ENCODE peak calls at places on chromosomes 6 and 20, in four cellular contexts. F, I, Q and R are unnamed samples. For H3K27me3, the result is how much of the 10 kb centered on the place peaks cover.

GRCh38 chr20:10674684-10675455 is 1.1 kb upstream of the JAG1 start:
- DNase-seq in Q (peak), I (peak), F (peak), R (peak)

GRCh38 chr6:83707829-83708545 is 914 bp downstream of the SNAP91 start:
- DNase-seq in I (peak), F (peak), Q (no peak), R (peak)

GRCh38 chr6:134187751-134188150 is 130.2 kb downstream of the SGK1 start:
- DNase-seq in I (no peak), F (no peak), Q (no peak), R (no peak)

GRCh38 chr6:10409766-10410209 is 5.1 kb downstream of the TFAP2A start:
- DNase-seq in Q (no peak), I (no peak), F (no peak), R (no peak)

GRCh38 chr6:34585512-34586045 is 29.4 kb upstream of the SPDEF start:
- DNase-seq in I (no peak), Q (peak), F (no peak), R (no peak)

GRCh38 chr20:51434556-51435256 is 107.8 kb downstream of the NFATC2 start:
- DNase-seq in I (no peak), Q (peak), F (no peak), R (no peak)

GRCh38 chr6:13485303-13485702 is 2.1 kb downstream of the GFOD1 start:
- DNase-seq in Q (no peak), F (no peak), I (no peak), R (no peak)

GRCh38 chr20:25508083-25508770 is 77.1 kb downstream of the NINL start:
- DNase-seq in Q (peak), F (no peak), I (no peak), R (no peak)

GRCh38 chr6:142374965-142375733 is 73.3 kb downstream of the ADGRG6 start:
- DNase-seq in F (no peak), Q (peak), I (no peak), R (peak)

GRCh38 chr20:34111057-34111711 is 859 bp downstream of the EIF2S2 start:
- DNase-seq in Q (peak), F (no peak), I (no peak), R (no peak)

GRCh38 chr6:112031956-112032355 is 21.9 kb upstream of the CCN6 start:
- DNase-seq in Q (no peak), I (no peak), F (no peak), R (no peak)

GRCh38 chr6:84462697-84463096 is 235.3 kb upstream of the CEP162 start:
- DNase-seq in Q (peak), I (no peak), F (no peak), R (no peak)

GRCh38 chr6:29814379-29815117 is 13.1 kb upstream of the HLA-G start:
- DNase-seq in F (no peak), Q (no peak), I (peak), R (no peak)
- H3K14ac ChIP-seq in F (no peak), Q (no peak), I (no peak), R (no peak)

DNA sequence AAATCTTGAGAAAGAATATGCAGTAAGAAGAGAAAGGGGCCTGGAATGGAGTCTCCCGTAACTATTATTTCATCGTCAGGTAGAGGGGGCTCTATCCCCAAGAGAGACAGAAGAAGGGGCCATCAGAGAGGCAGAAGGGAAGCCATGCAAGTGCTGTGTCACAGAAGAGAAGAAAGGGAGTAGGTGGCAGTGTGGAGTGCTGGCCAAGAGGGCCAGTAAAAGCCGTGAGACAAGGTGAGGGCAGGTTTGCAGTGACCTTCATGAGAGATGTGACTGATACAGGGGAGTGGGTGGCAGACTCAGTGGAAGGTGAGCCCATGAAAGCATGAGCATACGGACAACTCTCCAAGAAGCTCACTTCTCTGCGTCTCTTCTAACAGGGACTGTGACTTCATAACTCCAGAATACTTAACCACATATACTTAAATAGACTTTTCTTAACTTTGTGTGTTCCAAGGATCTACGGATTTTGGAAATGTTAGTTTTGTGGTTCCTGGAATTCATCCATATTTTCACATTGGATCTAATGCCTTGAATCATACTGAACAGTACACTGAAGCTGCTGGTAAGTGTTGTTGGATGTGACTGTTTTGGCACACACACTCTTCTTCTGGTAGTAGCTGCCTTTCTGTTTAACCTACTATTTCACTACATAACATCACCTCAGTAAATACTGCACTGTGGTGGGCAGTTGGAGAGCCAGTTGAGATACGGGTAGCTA is 15.6 kb downstream of the PM20D2 start:
- DNase-seq in Q (peak), F (peak), I (no peak), R (no peak)
- H3K4me2 ChIP-seq in Q (no peak), F (no peak), I (no peak), R (no peak)

GRCh38 chr6:1395941-1396908 is 6.8 kb downstream of the FOXF2 start:
- DNase-seq in F (no peak), Q (no peak), I (no peak), R (no peak)

GRCh38 chr6:1395496-1395895 is 6.1 kb downstream of the FOXF2 start:
- DNase-seq in F (no peak), I (no peak), Q (no peak), R (no peak)

GRCh38 chr6:1393641-1394283 is 4.4 kb downstream of the FOXF2 start:
- DNase-seq in Q (no peak), F (no peak), I (no peak), R (peak)

GRCh38 chr6:1392813-1393640 is 3.7 kb downstream of the FOXF2 start:
- DNase-seq in I (peak), F (peak), Q (no peak), R (peak)

DNA sequence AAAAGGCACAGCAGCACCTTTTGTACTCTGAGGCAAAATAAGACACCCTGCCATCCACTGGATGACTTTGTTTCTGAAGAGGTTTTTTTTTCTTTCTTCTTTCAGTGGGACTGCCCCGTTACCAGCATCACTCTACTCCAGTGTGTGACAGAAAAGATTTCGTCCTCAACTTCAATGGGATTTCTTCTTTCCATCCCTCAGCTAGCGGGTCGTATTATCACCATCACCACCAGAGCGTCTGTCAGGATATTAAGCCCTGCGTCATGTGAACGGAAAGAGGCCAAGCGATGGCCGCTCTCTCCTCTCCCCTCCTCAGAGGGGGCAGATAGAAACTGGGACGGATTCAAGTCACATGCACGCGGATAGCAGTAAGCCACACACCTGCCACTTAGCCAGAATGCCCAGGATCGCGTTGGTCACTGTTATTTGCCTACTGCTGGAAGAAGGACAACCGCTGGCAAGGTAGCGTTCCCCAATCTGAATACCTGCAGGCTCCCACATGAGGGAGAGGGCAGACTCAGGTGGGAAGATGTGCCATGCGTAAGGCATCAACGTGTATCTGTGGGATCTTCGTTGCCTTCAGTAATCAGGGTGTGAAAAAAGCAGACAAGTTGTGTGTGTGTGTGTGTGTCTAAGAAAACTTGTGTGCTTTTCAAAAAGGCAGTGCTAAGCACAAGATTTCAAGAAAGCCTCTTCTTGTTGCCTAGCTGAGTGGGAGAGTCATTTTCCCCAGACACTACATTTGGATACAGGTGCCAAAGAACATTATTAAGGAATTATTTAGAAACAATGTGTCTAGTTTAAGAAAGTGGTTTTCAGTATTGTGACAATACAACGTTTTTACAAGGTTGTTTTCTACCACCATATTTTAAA is 5.5 kb downstream of the FOXF2 start:
- DNase-seq in F (no peak), I (no peak), Q (no peak), R (peak)
- H3K27me3 ChIP-seq in F (half or more), I (half or more), Q (under half), R (half or more)

DNA sequence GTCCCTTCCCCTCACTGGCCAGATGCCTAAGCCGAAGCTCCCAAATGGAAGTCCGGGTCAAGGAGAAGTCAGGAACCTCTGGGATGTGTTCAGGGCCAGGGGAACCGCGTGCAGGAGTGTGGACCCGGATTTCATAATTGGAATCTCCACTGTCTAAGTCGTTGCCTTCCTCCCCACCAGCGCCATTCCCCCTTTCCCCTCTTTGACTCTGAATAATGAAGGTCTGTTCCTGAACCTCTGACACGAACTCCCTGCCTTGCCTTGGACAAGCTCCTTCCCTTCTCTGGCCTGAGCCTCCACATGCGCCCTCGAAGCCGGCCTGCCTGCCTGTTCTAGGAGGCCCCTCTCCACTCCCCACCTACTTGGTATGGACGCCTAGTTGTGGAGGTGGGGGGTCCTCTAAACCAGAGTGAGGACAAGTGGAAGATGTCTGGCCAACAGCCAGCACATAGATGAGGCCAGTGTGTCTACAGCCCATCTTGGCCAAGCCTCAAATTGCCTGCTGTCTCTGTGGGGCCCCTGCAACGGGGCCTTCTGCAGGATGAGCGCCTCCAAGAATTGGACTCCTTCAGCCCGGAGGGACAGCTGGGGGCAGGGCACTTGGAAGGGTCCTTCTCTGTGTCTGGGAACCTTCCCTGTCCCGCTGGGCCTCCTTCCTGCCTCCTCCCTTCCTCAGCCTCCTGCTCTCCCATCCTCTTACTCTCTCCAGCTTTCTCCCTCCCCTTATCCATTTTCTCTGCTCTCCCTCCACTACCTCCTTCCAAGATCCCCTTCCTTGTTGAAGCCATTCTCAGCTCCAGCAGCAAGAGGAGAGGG is 1.5 kb downstream of the MDFI start:
- DNase-seq in Q (no peak), F (peak), I (peak), R (no peak)
- H3K14ac ChIP-seq in Q (no peak), F (no peak), I (peak), R (peak)

GRCh38 chr6:6998194-6998569 is 109.6 kb upstream of the RREB1 start:
- DNase-seq in I (no peak), Q (no peak), F (no peak), R (no peak)
- H3K4me2 ChIP-seq in I (no peak), Q (no peak), F (no peak), R (no peak)

GRCh38 chr20:57281900-57282299 is 15.5 kb upstream of the BMP7 start:
- DNase-seq in I (no peak), Q (no peak), F (no peak), R (no peak)
- H3K27me3 ChIP-seq in I (under half), Q (under half), F (under half), R (under half)

GRCh38 chr6:14734052-14734415 is 511.8 kb upstream of the JARID2 start:
- DNase-seq in F (no peak), I (no peak), Q (no peak), R (no peak)
- H3K14ac ChIP-seq in F (no peak), I (no peak), Q (peak), R (no peak)